ENCODE peak calls at places on chromosomes 7 and 10, in four cellular contexts. B is uterus; I is body of pancreas; J is CD8-positive, alpha-beta T cell. P is an unnamed sample. For H3K4me1, the result is how much of the 10 kb centered on the place peaks cover.

GRCh38 chr10:32411797-32412498 is 34.0 kb upstream of the CCDC7 start:
- DNase-seq in B (no peak), J (no peak), I (no peak), P (no peak)

GRCh38 chr10:128035557-128035973 is 90.7 kb downstream of the MKI67 start:
- DNase-seq in I (no peak), J (peak), B (peak), P (peak)

GRCh38 chr7:11319491-11320274 is 346.0 kb downstream of the PHF14 start:
- DNase-seq in J (no peak), B (no peak), I (no peak), P (no peak)

GRCh38 chr7:109351493-109351892 is 781.8 kb downstream of the DNAJB9 start:
- DNase-seq in J (no peak), B (no peak), I (no peak), P (no peak)

GRCh38 chr7:53604201-53604600 is 568.8 kb downstream of the POM121L12 start:
- DNase-seq in J (no peak), I (no peak), B (no peak), P (no peak)

GRCh38 chr10:103783686-103784085 is 71.7 kb downstream of the SH3PXD2A start:
- DNase-seq in I (no peak), B (peak), J (no peak), P (no peak)

GRCh38 chr10:125711110-125711750 is 8.3 kb upstream of the EDRF1 start:
- DNase-seq in B (no peak), I (no peak), J (no peak), P (no peak)

GRCh38 chr7:159050703-159051102 is 94.0 kb downstream of the VIPR2 start:
- DNase-seq in I (no peak), J (no peak), B (no peak), P (no peak)

GRCh38 chr7:30923774-30924413 is 12.2 kb downstream of the AQP1 start:
- DNase-seq in J (no peak), B (no peak), I (peak), P (no peak)

GRCh38 chr10:94012834-94013830 is 19.4 kb downstream of the PLCE1 start:
- DNase-seq in B (no peak), I (no peak), J (no peak), P (no peak)

GRCh38 chr7:91310829-91311460 is 46.7 kb downstream of the FZD1 start:
- DNase-seq in J (no peak), B (peak), I (peak), P (no peak)

GRCh38 chr10:48604408-48605263 is at the start of gene ARHGAP22:
- DNase-seq in I (no peak), B (peak), J (no peak), P (peak)

GRCh38 chr10:98257198-98257597 is 10.8 kb downstream of the LOXL4 start:
- DNase-seq in B (no peak), J (no peak), I (no peak), P (no peak)

GRCh38 chr10:67818323-67818722 is 19.7 kb downstream of the DNAJC12 start:
- DNase-seq in I (no peak), J (no peak), B (no peak), P (no peak)

GRCh38 chr10:93096901-93097300 is 23.2 kb downstream of the CYP26A1 start:
- DNase-seq in J (no peak), B (no peak), I (no peak), P (no peak)

GRCh38 chr10:67520924-67521520 is 175.0 kb downstream of the CTNNA3 start:
- DNase-seq in J (no peak), B (no peak), I (peak), P (no peak)

GRCh38 chr10:78568664-78569063 is 500.1 kb upstream of the ZMIZ1 start:
- DNase-seq in J (no peak), I (no peak), B (no peak), P (no peak)

GRCh38 chr7:8290645-8291308 is 28.8 kb upstream of the ICA1 start:
- DNase-seq in J (no peak), B (no peak), I (peak), P (no peak)

GRCh38 chr10:78318305-78318704 is 284.6 kb downstream of the RPS24 start:
- DNase-seq in I (no peak), B (no peak), J (no peak), P (no peak)

GRCh38 chr10:128865398-128865797 is 601.6 kb upstream of the MGMT start:
- DNase-seq in B (no peak), I (no peak), J (no peak), P (no peak)

GRCh38 chr10:28715246-28715645 is 37.9 kb downstream of the BAMBI start:
- DNase-seq in I (no peak), B (no peak), J (no peak), P (no peak)

GRCh38 chr7:42128703-42129102 is 108.3 kb downstream of the GLI3 start:
- DNase-seq in B (no peak), J (no peak), I (no peak), P (no peak)

GRCh38 chr10:131049051-131049450 is 262.5 kb downstream of the TCERG1L start:
- DNase-seq in I (no peak), B (no peak), J (no peak), P (peak)

GRCh38 chr10:131050162-131050766 is 261.3 kb downstream of the TCERG1L start:
- DNase-seq in I (no peak), B (no peak), J (no peak), P (peak)

GRCh38 chr10:131047501-131047900 is 264.0 kb downstream of the TCERG1L start:
- DNase-seq in B (no peak), J (no peak), I (no peak), P (no peak)

GRCh38 chr10:131046194-131046593 is 265.3 kb downstream of the TCERG1L start:
- DNase-seq in I (no peak), J (no peak), B (no peak), P (no peak)

GRCh38 chr10:131048595-131048994 is 262.9 kb downstream of the TCERG1L start:
- DNase-seq in J (no peak), B (no peak), I (no peak), P (peak)
- H3K4me3 ChIP-seq in J (no peak), B (no peak), I (no peak), P (no peak)

DNA sequence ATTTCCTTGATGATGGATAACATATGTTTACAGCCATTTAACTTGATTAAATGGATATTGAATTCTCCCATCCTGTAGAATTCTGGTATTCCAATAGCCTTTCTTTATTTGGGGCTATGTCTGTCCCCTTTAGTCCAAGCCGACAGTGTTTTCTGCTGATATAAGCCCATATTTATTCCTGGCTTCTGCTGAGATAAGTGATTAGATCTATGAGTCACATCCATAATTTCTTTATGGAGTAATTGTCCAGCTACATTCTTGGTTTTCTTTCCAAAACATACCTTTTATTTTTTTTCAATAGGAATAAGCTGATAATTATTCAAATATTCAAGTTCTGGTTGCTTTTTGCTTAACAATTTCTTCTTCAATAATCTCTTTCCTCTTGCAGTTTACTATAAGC is 106.7 kb downstream of the NRG3 start:
- DNase-seq in J (no peak), I (no peak), B (no peak), P (no peak)
- H3K4me1 ChIP-seq in J (under half), I (under half), B (under half), P (under half)

GRCh38 chr7:47452295-47452694 is 129.6 kb downstream of the TNS3 start:
- DNase-seq in B (no peak), J (no peak), I (no peak), P (no peak)

GRCh38 chr7:47453093-47454056 is 128.5 kb downstream of the TNS3 start:
- DNase-seq in B (peak), J (no peak), I (peak), P (peak)

GRCh38 chr7:47449810-47450586 is 131.9 kb downstream of the TNS3 start:
- DNase-seq in B (no peak), I (no peak), J (no peak), P (no peak)

GRCh38 chr7:47452715-47453092 is 129.2 kb downstream of the TNS3 start:
- DNase-seq in J (no peak), B (no peak), I (no peak), P (no peak)

DNA sequence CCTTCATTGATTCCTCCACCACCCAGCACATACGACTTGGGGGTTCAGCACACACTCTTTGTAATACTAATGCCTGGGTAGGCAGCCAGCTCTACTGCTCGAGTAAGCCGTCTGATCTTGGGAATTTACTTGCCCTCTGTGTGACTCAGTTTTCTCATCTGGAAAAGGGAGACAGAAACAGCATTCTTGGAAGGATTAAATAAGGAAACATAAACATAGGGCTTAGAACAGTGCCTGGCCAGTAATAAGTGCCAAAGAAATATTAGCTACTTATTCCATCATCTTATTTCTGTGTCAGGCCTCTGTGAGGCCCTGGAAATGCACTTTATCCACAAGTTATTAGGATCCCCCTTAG is 130.1 kb downstream of the TNS3 start:
- DNase-seq in B (no peak), J (no peak), I (no peak), P (no peak)
- H3K4me3 ChIP-seq in B (no peak), J (no peak), I (no peak), P (peak)

GRCh38 chr10:88028072-88028471 is 164.6 kb downstream of the PTEN start:
- DNase-seq in I (no peak), J (no peak), B (no peak), P (no peak)
- H3K4me1 ChIP-seq in I (under half), J (under half), B (under half), P (under half)

DNA sequence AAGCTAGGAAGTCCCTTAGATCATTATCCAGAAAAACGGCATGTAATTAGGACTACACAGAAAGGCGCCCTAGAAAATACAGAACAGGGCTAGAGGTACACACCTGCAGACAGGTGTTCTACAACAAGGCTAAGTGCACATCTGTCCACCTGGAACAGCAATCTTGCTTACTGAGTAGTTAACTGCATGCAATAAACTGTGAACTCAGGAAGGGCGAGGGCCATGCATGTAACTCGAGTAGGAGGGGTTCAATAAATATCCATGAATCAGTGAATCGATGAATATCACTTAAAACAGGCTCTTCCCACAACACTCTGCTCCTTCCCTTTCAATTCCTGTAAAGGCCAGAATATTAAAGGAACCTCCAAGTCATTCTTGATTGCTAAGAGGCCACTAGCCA is 22.0 kb downstream of the FAM171A1 start:
- DNase-seq in I (no peak), B (no peak), J (no peak), P (peak)
- H3K4me3 ChIP-seq in I (no peak), B (peak), J (no peak), P (peak)

GRCh38 chr10:95450188-95450587 is 111.0 kb downstream of the SORBS1 start:
- DNase-seq in I (no peak), J (no peak), B (no peak), P (no peak)

GRCh38 chr10:95445837-95446347 is 115.3 kb downstream of the SORBS1 start:
- DNase-seq in I (peak), B (peak), J (no peak), P (peak)

GRCh38 chr10:95445223-95445836 is 115.8 kb downstream of the SORBS1 start:
- DNase-seq in B (peak), I (peak), J (no peak), P (peak)

GRCh38 chr10:95444792-95445191 is 116.4 kb downstream of the SORBS1 start:
- DNase-seq in B (no peak), I (no peak), J (no peak), P (no peak)

GRCh38 chr10:95447733-95448132 is 113.4 kb downstream of the SORBS1 start:
- DNase-seq in B (no peak), I (no peak), J (no peak), P (no peak)
- H3K4me1 ChIP-seq in B (under half), I (under half), J (under half), P (under half)

P was measured in ascending aorta.